ENCODE peak calls at places on chromosomes 13 and 19, in nine cellular contexts. K is amniotic stem cell; A is spleen; Q is HT-29; E is AG09309; Y is T-helper 9 cell; Z is activated T-helper 1 cell treated with anti-CD3 and anti-CD28 coated beads, Interleukin-12 subunit alpha, Interleukin-12 subunit beta, Interleukin-2, Interleukin-4 antibody, amounts not matched to agents 30 ng/mL and 10 ng/mL and 1 ng/mL, durations not matched to agents 14 hours and 24 hours and 36 hours; S is stimulated activated CD8-positive, alpha-beta memory T cell treated with anti-CD3 and anti-CD28 coated beads, Interleukin-15, amount 100 ng/mL, for 24 hours; J is small intestine. I is an unnamed sample.
A peak's percentile ranks its signal among the peaks of the same experiment; 100 is the strongest.

GRCh38 chr13:31069808-31070544 is 91.7 kb downstream of the HSPH1 start:
- DNase-seq in A (no peak), Q (no peak), E (no peak), Y (no peak), Z (no peak), S (no peak), K (no peak), J (no peak), I (no peak)

GRCh38 chr13:102659168-102659713 is 35.6 kb downstream of the METTL21C start:
- DNase-seq in A (no peak), S (no peak), E (no peak), Z (no peak), K (no peak), J (no peak), Q (no peak), Y (no peak), I (no peak)

GRCh38 chr19:32539240-32539916 is 41.6 kb upstream of the PDCD5 start:
- DNase-seq in J (no peak), Z (no peak), Y (no peak), S (no peak), E (no peak), A (no peak), Q (no peak), K (no peak), I (no peak)

GRCh38 chr19:39858541-39858940 is 12.4 kb upstream of the FBL start:
- DNase-seq in E (no peak), A (peak; percentile 12), J (peak; percentile 72), Q (peak; percentile 14), K (no peak), Y (no peak), S (no peak), Z (no peak), I (no peak)

GRCh38 chr19:5504115-5504514 is 48.9 kb downstream of the ZNRF4 start:
- DNase-seq in K (no peak), Q (no peak), S (no peak), A (no peak), Z (no peak), J (no peak), E (no peak), Y (no peak), I (no peak)

GRCh38 chr13:88707652-88708051 is 1036.5 kb downstream of the SLITRK5 start:
- DNase-seq in J (no peak), Y (no peak), K (no peak), Z (no peak), S (no peak), Q (no peak), A (no peak), E (no peak), I (no peak)

GRCh38 chr19:2276429-2276989 is 5.5 kb downstream of the PEAK3 start:
- DNase-seq in Z (no peak), K (no peak), E (no peak), Y (no peak), J (no peak), S (no peak), Q (no peak), A (no peak), I (no peak)

GRCh38 chr13:21134475-21134874 is 41.9 kb downstream of the SKA3 start:
- DNase-seq in J (no peak), Y (no peak), K (no peak), Z (no peak), Q (no peak), E (no peak), A (no peak), S (no peak), I (no peak)

GRCh38 chr19:4379383-4380253 is 20.7 kb downstream of the SH3GL1 start:
- DNase-seq in Y (peak; percentile 17), Q (peak; percentile 76), A (peak; percentile 87), Z (no peak), E (no peak), J (peak; percentile 84), K (no peak), S (no peak), I (peak; percentile 61)

GRCh38 chr13:46062190-46062589 is 9.6 kb upstream of the ZC3H13 start:
- DNase-seq in J (no peak), E (peak; percentile 10), Q (no peak), S (no peak), Z (no peak), A (no peak), Y (no peak), K (no peak), I (no peak)

GRCh38 chr19:1239796-1240737 is 1.5 kb upstream of the ATP5F1D start:
- DNase-seq in E (no peak), Q (peak; percentile 74), K (peak; percentile 56), S (peak; percentile 91), A (peak; percentile 95), Y (peak; percentile 94), Z (peak; percentile 89), J (peak; percentile 73), I (peak; percentile 87)

GRCh38 chr19:4516939-4517300 is 1.4 kb downstream of the PLIN4 start:
- DNase-seq in Y (no peak), K (no peak), E (no peak), Z (no peak), S (no peak), Q (no peak), J (no peak), A (no peak), I (no peak)

GRCh38 chr13:46831588-46832194 is 34.7 kb upstream of the ESD start:
- DNase-seq in E (peak; percentile 8), J (peak; percentile 27), Y (no peak), K (peak; percentile 2), Q (peak; percentile 86), A (no peak), Z (no peak), S (no peak), I (peak; percentile 35)

GRCh38 chr19:13056052-13056660 is 46.5 kb downstream of the LYL1 start:
- DNase-seq in Q (peak; percentile 78), Y (no peak), E (no peak), A (no peak), K (peak; percentile 48), J (peak; percentile 67), S (no peak), Z (no peak), I (no peak)

GRCh38 chr13:79481685-79482052 is 714 bp downstream of the NDFIP2 start:
- DNase-seq in K (no peak), Q (peak; percentile 71), Y (peak; percentile 20), E (no peak), A (no peak), Z (peak; percentile 46), S (peak; percentile 27), J (peak; percentile 50), I (peak; percentile 19)

GRCh38 chr19:14795078-14795721 is 16.8 kb upstream of the ADGRE2 start:
- DNase-seq in Y (no peak), K (no peak), E (no peak), Z (no peak), S (no peak), A (no peak), J (no peak), Q (no peak), I (no peak)

GRCh38 chr19:43532571-43532961 is 422 bp upstream of the ZNF575 start:
- DNase-seq in J (peak; percentile 86), Y (no peak), S (no peak), E (no peak), Z (no peak), K (no peak), A (peak; percentile 87), Q (peak; percentile 88), I (peak; percentile 71)

GRCh38 chr13:26816876-26817275 is 56.3 kb upstream of the GPR12 start:
- DNase-seq in S (no peak), E (no peak), Q (no peak), A (no peak), Z (no peak), Y (no peak), J (no peak), K (no peak), I (no peak)

GRCh38 chr13:102040812-102041211 is 361.0 kb downstream of the FGF14 start:
- DNase-seq in Q (no peak), K (no peak), Z (no peak), E (no peak), J (no peak), S (no peak), A (no peak), Y (no peak), I (no peak)

GRCh38 chr13:42990147-42990990 is 1.7 kb downstream of the EPSTI1 start:
- DNase-seq in Y (no peak), K (no peak), A (no peak), Z (no peak), E (no peak), J (peak; percentile 62), Q (no peak), S (no peak), I (no peak)

GRCh38 chr19:39333507-39333906 is 2.3 kb downstream of the GMFG start:
- DNase-seq in Y (no peak), A (no peak), K (no peak), J (no peak), S (no peak), Z (no peak), Q (no peak), E (no peak), I (no peak)

GRCh38 chr19:35882074-35882832 is 13.9 kb downstream of the APLP1 start:
- DNase-seq in S (no peak), Y (no peak), J (peak; percentile 74), Z (peak; percentile 46), Q (peak; percentile 90), A (no peak), E (peak; percentile 66), K (peak; percentile 33), I (peak; percentile 43)

GRCh38 chr13:61695147-61695546 is 279.5 kb upstream of the PCDH20 start:
- DNase-seq in Y (no peak), J (no peak), S (no peak), Q (no peak), E (no peak), Z (no peak), K (no peak), A (no peak), I (no peak)

GRCh38 chr13:30561506-30561905 is 56.2 kb upstream of the USPL1 start:
- DNase-seq in J (no peak), E (no peak), Q (no peak), S (no peak), Z (no peak), A (no peak), K (no peak), Y (no peak), I (no peak)

GRCh38 chr19:38644719-38645118 is 2.7 kb upstream of the ACTN4 start:
- DNase-seq in Q (peak; percentile 78), S (no peak), E (no peak), J (peak; percentile 89), Z (no peak), Y (no peak), K (no peak), A (no peak), I (peak; percentile 68)

GRCh38 chr19:30167976-30168635 is 204.1 kb upstream of the ZNF536 start:
- DNase-seq in J (no peak), A (no peak), K (no peak), Y (no peak), Z (no peak), E (no peak), Q (no peak), S (no peak), I (no peak)

GRCh38 chr13:73065665-73066350 is 7.0 kb downstream of the KLF5 start:
- DNase-seq in K (no peak), A (no peak), S (no peak), E (no peak), Q (peak; percentile 99), Y (no peak), J (peak; percentile 93), Z (no peak), I (no peak)

GRCh38 chr19:48400018-48400742 is 6.7 kb downstream of the GRIN2D start:
- DNase-seq in A (no peak), S (no peak), J (peak; percentile 53), E (no peak), K (no peak), Y (no peak), Q (peak; percentile 54), Z (no peak), I (peak; percentile 6)

GRCh38 chr19:33519416-33519815 is 2.2 kb downstream of the PEPD start:
- DNase-seq in E (no peak), Y (no peak), Q (no peak), S (no peak), Z (no peak), A (no peak), K (no peak), J (peak; percentile 60), I (no peak)

GRCh38 chr13:74465279-74465678 is 331.1 kb upstream of the KLF12 start:
- DNase-seq in S (no peak), J (no peak), Y (no peak), A (no peak), Z (no peak), K (no peak), E (no peak), Q (no peak), I (no peak)

GRCh38 chr19:959935-960502 is 24.1 kb upstream of the WDR18 start:
- DNase-seq in Q (no peak), K (no peak), Z (no peak), E (no peak), A (no peak), Y (no peak), J (no peak), S (no peak), I (no peak)